ENCODE peak calls at places on chromosomes 6 and 20, in six cellular contexts. B, S, T, R, Q and N are unnamed samples.

GRCh38 chr6:14676084-14676483 is 558.5 kb downstream of the CD83 start:
- DNase-seq in S (no peak), R (peak), B (no peak), T (no peak), Q (no peak), N (no peak)

GRCh38 chr6:111746983-111747773 is 126.1 kb downstream of the FYN start:
- DNase-seq in R (no peak), B (no peak), Q (no peak), T (no peak), S (no peak), N (no peak)

GRCh38 chr20:10790013-10790412 is 116.2 kb upstream of the JAG1 start:
- DNase-seq in R (no peak), S (no peak), T (no peak), Q (no peak), B (no peak), N (no peak)

GRCh38 chr20:9220874-9221547 is 152.1 kb downstream of the PLCB4 start:
- DNase-seq in B (no peak), T (no peak), Q (no peak), R (no peak), S (no peak), N (no peak)

GRCh38 chr20:11178946-11179654 is 505.3 kb upstream of the JAG1 start:
- DNase-seq in R (peak), Q (no peak), T (no peak), B (no peak), S (no peak), N (no peak)

GRCh38 chr20:62487564-62488086 is 11.8 kb upstream of the GATA5 start:
- DNase-seq in R (no peak), Q (no peak), S (peak), T (no peak), B (no peak), N (no peak)

GRCh38 chr20:51687071-51687470 is 81.1 kb downstream of the ATP9A start:
- DNase-seq in B (no peak), T (no peak), S (no peak), R (peak), Q (no peak), N (no peak)

GRCh38 chr6:56235245-56235644 is 12.1 kb downstream of the COL21A1 start:
- DNase-seq in T (no peak), R (no peak), S (no peak), Q (no peak), B (no peak), N (no peak)

GRCh38 chr20:41989935-41990635 is 371.9 kb upstream of the CHD6 start:
- DNase-seq in Q (no peak), B (no peak), R (no peak), T (no peak), S (peak), N (no peak)

GRCh38 chr20:54432966-54433365 is 42.4 kb upstream of the DOK5 start:
- DNase-seq in Q (no peak), B (no peak), R (no peak), T (no peak), S (no peak), N (no peak)

GRCh38 chr20:2767768-2768631 is 32.4 kb downstream of the CPXM1 start:
- DNase-seq in R (no peak), T (peak), S (peak), B (no peak), Q (no peak), N (no peak)